ENCODE peak calls at places on chromosomes 4 and X, in seven cellular contexts. One of them, this sample, is unnamed.

GRCh38 chr4:119615068-119615744 is 13.4 kb downstream of the PDE5A start:
- DNase-seq in K562: no peak
- DNase-seq in heart left ventricle: no peak
- DNase-seq in PC-9: no peak
- DNase-seq in cardiac muscle cell: no peak
- DNase-seq in testis: no peak
- DNase-seq in A549: no peak
- DNase-seq in this sample: no peak

GRCh38 chr4:66687393-66687971 is 857.8 kb downstream of the CENPC start:
- DNase-seq in K562: no peak
- DNase-seq in heart left ventricle: no peak
- DNase-seq in PC-9: no peak
- DNase-seq in cardiac muscle cell: no peak
- DNase-seq in testis: no peak
- DNase-seq in A549: no peak
- DNase-seq in this sample: no peak

GRCh38 chrX:139495324-139495723 is 35.2 kb upstream of the F9 start:
- DNase-seq in K562: no peak
- DNase-seq in heart left ventricle: no peak
- DNase-seq in PC-9: no peak
- DNase-seq in cardiac muscle cell: no peak
- DNase-seq in testis: no peak
- DNase-seq in A549: no peak
- DNase-seq in this sample: no peak

GRCh38 chrX:132651411-132652086 is 162.7 kb upstream of the MBNL3 start:
- DNase-seq in K562: no peak
- DNase-seq in heart left ventricle: no peak
- DNase-seq in PC-9: no peak
- DNase-seq in cardiac muscle cell: no peak
- DNase-seq in testis: no peak
- DNase-seq in A549: no peak
- DNase-seq in this sample: no peak

GRCh38 chrX:122119361-122119760 is 1064.7 kb upstream of the GRIA3 start:
- DNase-seq in K562: no peak
- DNase-seq in heart left ventricle: no peak
- DNase-seq in PC-9: no peak
- DNase-seq in cardiac muscle cell: no peak
- DNase-seq in testis: no peak
- DNase-seq in A549: no peak
- DNase-seq in this sample: no peak

GRCh38 chr4:32140636-32141035 is 1420.5 kb downstream of the PCDH7 start:
- DNase-seq in K562: no peak
- DNase-seq in heart left ventricle: no peak
- DNase-seq in PC-9: peak; percentile 54
- DNase-seq in cardiac muscle cell: peak; percentile 80
- DNase-seq in testis: no peak
- DNase-seq in A549: no peak
- DNase-seq in this sample: peak; percentile 28

GRCh38 chrX:39773923-39774803 is 323.6 kb downstream of the BCOR start:
- DNase-seq in K562: no peak
- DNase-seq in heart left ventricle: no peak
- DNase-seq in PC-9: no peak
- DNase-seq in cardiac muscle cell: peak; percentile 79
- DNase-seq in testis: no peak
- DNase-seq in A549: no peak
- DNase-seq in this sample: no peak

GRCh38 chrX:32448945-32449344 is 762.4 kb downstream of the DMD start:
- DNase-seq in K562: no peak
- DNase-seq in heart left ventricle: no peak
- DNase-seq in PC-9: no peak
- DNase-seq in cardiac muscle cell: no peak
- DNase-seq in testis: no peak
- DNase-seq in A549: no peak
- DNase-seq in this sample: no peak

GRCh38 chrX:48966796-48967579 is 4.7 kb downstream of the KCND1 start:
- DNase-seq in K562: no peak
- DNase-seq in heart left ventricle: no peak
- DNase-seq in PC-9: no peak
- DNase-seq in cardiac muscle cell: peak; percentile 30
- DNase-seq in testis: no peak
- DNase-seq in A549: no peak
- DNase-seq in this sample: no peak

GRCh38 chr4:75056277-75056676 is 123.4 kb downstream of the PARM1 start:
- DNase-seq in K562: no peak
- DNase-seq in heart left ventricle: no peak
- DNase-seq in PC-9: no peak
- DNase-seq in cardiac muscle cell: no peak
- DNase-seq in testis: no peak
- DNase-seq in A549: no peak
- DNase-seq in this sample: no peak

GRCh38 chr4:120209706-120210105 is 143.1 kb upstream of the MAD2L1 start:
- DNase-seq in K562: no peak
- DNase-seq in heart left ventricle: no peak
- DNase-seq in PC-9: no peak
- DNase-seq in cardiac muscle cell: no peak
- DNase-seq in testis: no peak
- DNase-seq in A549: no peak
- DNase-seq in this sample: no peak

GRCh38 chr4:68271851-68272756 is 26.6 kb upstream of the TMPRSS11B start:
- DNase-seq in K562: peak; percentile 31
- DNase-seq in heart left ventricle: no peak
- DNase-seq in PC-9: no peak
- DNase-seq in cardiac muscle cell: peak; percentile 76
- DNase-seq in testis: no peak
- DNase-seq in A549: peak; percentile 24
- DNase-seq in this sample: peak; percentile 79

GRCh38 chr4:86744570-86744969 is 104.6 kb downstream of the SLC10A6 start:
- DNase-seq in K562: no peak
- DNase-seq in heart left ventricle: no peak
- DNase-seq in PC-9: no peak
- DNase-seq in cardiac muscle cell: no peak
- DNase-seq in testis: no peak
- DNase-seq in A549: no peak
- DNase-seq in this sample: no peak

GRCh38 chr4:174523003-174523693 is 860 bp upstream of the HPGD start:
- DNase-seq in K562: no peak
- DNase-seq in heart left ventricle: no peak
- DNase-seq in PC-9: no peak
- DNase-seq in cardiac muscle cell: no peak
- DNase-seq in testis: peak; percentile 18
- DNase-seq in A549: no peak
- DNase-seq in this sample: no peak

GRCh38 chrX:39320165-39320564 is 518.9 kb downstream of the MID1IP1 start:
- DNase-seq in K562: no peak
- DNase-seq in heart left ventricle: no peak
- DNase-seq in PC-9: no peak
- DNase-seq in cardiac muscle cell: no peak
- DNase-seq in testis: no peak
- DNase-seq in A549: no peak
- DNase-seq in this sample: no peak

GRCh38 chrX:119240356-119240755 is 4.3 kb downstream of the PGRMC1 start:
- DNase-seq in K562: no peak
- DNase-seq in heart left ventricle: no peak
- DNase-seq in PC-9: peak; percentile 3
- DNase-seq in cardiac muscle cell: peak; percentile 46
- DNase-seq in testis: no peak
- DNase-seq in A549: no peak
- DNase-seq in this sample: no peak

GRCh38 chr4:186651181-186651603 is 72.5 kb downstream of the FAT1 start:
- DNase-seq in K562: no peak
- DNase-seq in heart left ventricle: no peak
- DNase-seq in PC-9: no peak
- DNase-seq in cardiac muscle cell: no peak
- DNase-seq in testis: no peak
- DNase-seq in A549: no peak
- DNase-seq in this sample: no peak

GRCh38 chr4:76488905-76489798 is 54.1 kb downstream of the SHROOM3 start:
- DNase-seq in K562: no peak
- DNase-seq in heart left ventricle: no peak
- DNase-seq in PC-9: no peak
- DNase-seq in cardiac muscle cell: peak; percentile 28
- DNase-seq in testis: no peak
- DNase-seq in A549: no peak
- DNase-seq in this sample: peak; percentile 51

GRCh38 chrX:42797646-42798045 is 19.7 kb upstream of the PPP1R2C start:
- DNase-seq in K562: no peak
- DNase-seq in heart left ventricle: no peak
- DNase-seq in PC-9: no peak
- DNase-seq in cardiac muscle cell: no peak
- DNase-seq in testis: no peak
- DNase-seq in A549: no peak
- DNase-seq in this sample: peak; percentile 7

GRCh38 chrX:70169281-70169680 is 8.0 kb upstream of the DGAT2L6 start:
- DNase-seq in K562: no peak
- DNase-seq in heart left ventricle: no peak
- DNase-seq in PC-9: no peak
- DNase-seq in cardiac muscle cell: no peak
- DNase-seq in testis: no peak
- DNase-seq in A549: no peak
- DNase-seq in this sample: no peak

GRCh38 chrX:70171636-70172035 is 5.6 kb upstream of the DGAT2L6 start:
- DNase-seq in K562: no peak
- DNase-seq in heart left ventricle: no peak
- DNase-seq in PC-9: no peak
- DNase-seq in cardiac muscle cell: no peak
- DNase-seq in testis: no peak
- DNase-seq in A549: no peak
- DNase-seq in this sample: no peak

GRCh38 chrX:70172226-70172625 is 5.1 kb upstream of the DGAT2L6 start:
- DNase-seq in K562: no peak
- DNase-seq in heart left ventricle: no peak
- DNase-seq in PC-9: no peak
- DNase-seq in cardiac muscle cell: no peak
- DNase-seq in testis: no peak
- DNase-seq in A549: no peak
- DNase-seq in this sample: no peak

GRCh38 chrX:70166601-70167590 is 10.4 kb upstream of the DGAT2L6 start:
- DNase-seq in K562: no peak
- DNase-seq in heart left ventricle: no peak
- DNase-seq in PC-9: no peak
- DNase-seq in cardiac muscle cell: peak; percentile 67
- DNase-seq in testis: no peak
- DNase-seq in A549: peak; percentile 12
- DNase-seq in this sample: peak; percentile 85

GRCh38 chrX:70168238-70169188 is 8.8 kb upstream of the DGAT2L6 start:
- DNase-seq in K562: peak; percentile 32
- DNase-seq in heart left ventricle: no peak
- DNase-seq in PC-9: peak; percentile 37
- DNase-seq in cardiac muscle cell: peak; percentile 75
- DNase-seq in testis: peak; percentile 41
- DNase-seq in A549: peak; percentile 53
- DNase-seq in this sample: peak; percentile 75
- H3K4me1 ChIP-seq in K562: no peaks in the 10 kb centered on the region
- H3K4me1 ChIP-seq in heart left ventricle: no peaks in the 10 kb centered on the region
- H3K4me1 ChIP-seq in PC-9: peaks cover 24% of the 10 kb centered on the region
- H3K4me1 ChIP-seq in cardiac muscle cell: no peaks in the 10 kb centered on the region
- H3K4me1 ChIP-seq in testis: no peaks in the 10 kb centered on the region
- H3K4me1 ChIP-seq in A549: peaks cover 38% of the 10 kb centered on the region
- H3K4me1 ChIP-seq in this sample: peaks cover 55% of the 10 kb centered on the region

DNA sequence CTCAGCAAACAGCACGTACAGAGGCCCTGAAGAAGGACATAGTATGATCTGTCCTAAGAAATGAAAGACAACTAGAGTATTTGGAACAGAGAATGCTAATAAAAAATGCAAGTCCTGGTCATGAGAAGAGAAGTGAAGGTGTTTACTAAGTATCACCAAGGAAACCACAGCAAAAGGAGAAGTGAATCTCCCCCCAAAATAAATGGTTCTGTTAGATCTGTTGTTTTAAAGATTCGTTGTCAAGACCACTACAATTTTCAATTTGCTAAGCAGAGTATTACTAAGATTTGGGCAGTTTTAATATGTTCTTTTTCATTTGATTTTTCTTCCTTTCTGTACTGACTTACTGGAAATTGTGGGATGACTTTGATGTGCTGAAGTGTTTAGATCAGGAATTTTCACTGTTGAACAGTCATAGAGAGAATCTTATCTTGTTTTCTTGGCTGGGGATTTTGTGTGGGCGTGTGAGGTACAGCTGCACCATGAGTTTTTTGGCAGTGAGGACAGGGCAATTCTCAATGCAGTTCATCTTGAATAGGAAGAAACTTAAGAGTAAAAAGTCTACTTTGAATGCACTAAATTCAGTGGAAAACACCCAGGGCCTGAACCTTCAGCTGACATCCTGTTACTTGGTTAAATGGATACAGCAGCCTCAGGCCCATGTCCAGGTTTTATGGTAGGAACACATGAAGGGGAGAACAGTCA is 132.2 kb downstream of the STIM2 start:
- DNase-seq in K562: no peak
- DNase-seq in heart left ventricle: peak; percentile 40
- DNase-seq in PC-9: no peak
- DNase-seq in cardiac muscle cell: peak; percentile 95
- DNase-seq in testis: peak; percentile 74
- DNase-seq in A549: no peak
- DNase-seq in this sample: no peak
- H3K4me3 ChIP-seq in K562: no peak overlapping the region
- H3K4me3 ChIP-seq in heart left ventricle: no peak overlapping the region
- H3K4me3 ChIP-seq in PC-9: no peak overlapping the region
- H3K4me3 ChIP-seq in cardiac muscle cell: no peak overlapping the region
- H3K4me3 ChIP-seq in testis: no peak overlapping the region
- H3K4me3 ChIP-seq in A549: no peak overlapping the region
- H3K4me3 ChIP-seq in this sample: no peak overlapping the region

GRCh38 chr4:153530996-153531375 is 64.8 kb downstream of the TMEM131L start:
- DNase-seq in K562: no peak
- DNase-seq in heart left ventricle: no peak
- DNase-seq in PC-9: no peak
- DNase-seq in cardiac muscle cell: no peak
- DNase-seq in testis: no peak
- DNase-seq in A549: no peak
- DNase-seq in this sample: no peak
- H3K4me1 ChIP-seq in K562: peaks cover 16% of the 10 kb centered on the region
- H3K4me1 ChIP-seq in heart left ventricle: peaks cover 36% of the 10 kb centered on the region
- H3K4me1 ChIP-seq in PC-9: no peaks in the 10 kb centered on the region
- H3K4me1 ChIP-seq in cardiac muscle cell: no peaks in the 10 kb centered on the region
- H3K4me1 ChIP-seq in testis: peaks cover 17% of the 10 kb centered on the region
- H3K4me1 ChIP-seq in A549: no peaks in the 10 kb centered on the region
- H3K4me1 ChIP-seq in this sample: peaks cover 20% of the 10 kb centered on the region

DNA sequence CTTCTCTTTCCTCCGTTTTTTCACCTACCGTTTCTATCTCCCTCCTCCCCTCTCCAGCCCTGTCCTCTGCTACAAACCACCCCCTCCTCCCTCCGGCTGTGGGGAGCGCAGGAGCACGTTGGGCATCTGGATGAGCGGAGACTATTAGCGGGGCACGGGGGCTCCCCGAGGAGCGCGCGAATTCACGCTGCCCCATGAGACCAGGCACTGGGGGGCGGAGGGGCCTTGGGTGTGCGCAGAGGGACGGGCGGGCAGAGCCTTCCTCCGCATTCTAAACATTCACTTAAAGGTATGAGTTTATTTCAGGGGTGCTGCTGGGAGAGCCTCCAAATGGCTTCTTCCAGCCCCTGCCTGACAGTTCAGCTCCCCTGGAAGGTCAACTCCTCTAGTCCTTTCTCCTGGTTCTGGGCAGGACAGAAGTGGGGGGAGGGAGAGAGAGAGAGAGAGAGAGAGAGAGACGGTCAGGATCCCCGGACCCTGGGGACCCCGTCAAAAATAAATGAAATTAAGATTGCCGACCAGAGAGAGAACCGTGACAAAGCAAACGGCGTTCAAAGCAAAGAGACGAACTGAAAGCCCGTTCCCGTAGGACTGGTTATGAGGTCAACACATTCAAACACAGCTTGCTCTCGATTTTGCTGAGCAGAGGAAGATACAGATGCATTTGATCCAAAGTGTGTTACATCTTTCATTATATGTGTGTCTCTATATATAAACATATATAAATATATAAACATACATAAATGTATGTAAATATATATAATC is 5.0 kb downstream of the SHOX start:
- DNase-seq in K562: no peak
- DNase-seq in heart left ventricle: no peak
- DNase-seq in PC-9: no peak
- DNase-seq in cardiac muscle cell: no peak
- DNase-seq in testis: no peak
- DNase-seq in A549: no peak
- DNase-seq in this sample: no peak
- H3K4me3 ChIP-seq in K562: no peak overlapping the region
- H3K4me3 ChIP-seq in heart left ventricle: no peak overlapping the region
- H3K4me3 ChIP-seq in PC-9: no peak overlapping the region
- H3K4me3 ChIP-seq in cardiac muscle cell: no peak overlapping the region
- H3K4me3 ChIP-seq in testis: no peak overlapping the region
- H3K4me3 ChIP-seq in A549: peak overlapping the region; percentile 33
- H3K4me3 ChIP-seq in this sample: no peak overlapping the region

This sample was measured in SJSA1.